ENCODE peak calls at places on chromosome 10, in five cellular contexts. A, B, U, I and Z are unnamed samples.

GRCh38 chr10:58465641-58466040 is 47.0 kb upstream of the BICC1 start:
- DNase-seq in A (peak; percentile 23), B (peak; percentile 70), U (no peak), I (no peak), Z (no peak)

GRCh38 chr10:51389415-51390342 is 309.7 kb downstream of the CSTF2T start:
- DNase-seq in A (peak; percentile 100), B (peak; percentile 97), U (no peak), I (peak; percentile 43), Z (no peak)

GRCh38 chr10:33216661-33217427 is 117.6 kb downstream of the NRP1 start:
- DNase-seq in A (peak; percentile 100), B (peak; percentile 36), U (no peak), I (no peak), Z (no peak)

GRCh38 chr10:131731780-131732630 is 168.8 kb upstream of the PPP2R2D start:
- DNase-seq in A (no peak), B (no peak), U (no peak), I (no peak), Z (no peak)

GRCh38 chr10:72186633-72187330 is 29.0 kb upstream of the ANAPC16 start:
- DNase-seq in A (no peak), B (peak; percentile 97), U (no peak), I (no peak), Z (no peak)

GRCh38 chr10:113059001-113059780 is 109.1 kb downstream of the TCF7L2 start:
- DNase-seq in A (no peak), B (peak; percentile 88), U (no peak), I (no peak), Z (no peak)

GRCh38 chr10:24344695-24345473 is 135.9 kb downstream of the KIAA1217 start:
- DNase-seq in A (no peak), B (no peak), U (no peak), I (no peak), Z (no peak)

GRCh38 chr10:650691-651615 is 38.5 kb downstream of the DIP2C start:
- DNase-seq in A (no peak), B (no peak), U (no peak), I (no peak), Z (no peak)

GRCh38 chr10:88389456-88389855 is 193.7 kb downstream of the RNLS start:
- DNase-seq in A (no peak), B (peak; percentile 82), U (no peak), I (no peak), Z (no peak)

GRCh38 chr10:84012831-84013458 is 126.4 kb upstream of the GHITM start:
- DNase-seq in A (no peak), B (no peak), U (no peak), I (peak; percentile 47), Z (no peak)

GRCh38 chr10:87861566-87861952 is 1.8 kb downstream of the KLLN start:
- DNase-seq in A (peak; percentile 84), B (peak; percentile 92), U (peak; percentile 65), I (peak; percentile 61), Z (no peak)

GRCh38 chr10:50404021-50404823 is 152.9 kb upstream of the ASAH2 start:
- DNase-seq in A (no peak), B (no peak), U (no peak), I (no peak), Z (no peak)

GRCh38 chr10:49290131-49290530 is 8.8 kb upstream of the C10orf71 start:
- DNase-seq in A (no peak), B (no peak), U (no peak), I (no peak), Z (no peak)

GRCh38 chr10:78602201-78602917 is 466.4 kb upstream of the ZMIZ1 start:
- DNase-seq in A (no peak), B (no peak), U (no peak), I (no peak), Z (no peak)

GRCh38 chr10:52446391-52446790 is 132.3 kb downstream of the DKK1 start:
- DNase-seq in A (no peak), B (no peak), U (no peak), I (no peak), Z (no peak)

GRCh38 chr10:126749030-126749655 is 78.7 kb upstream of the C10orf90 start:
- DNase-seq in A (peak; percentile 93), B (peak; percentile 78), U (no peak), I (peak; percentile 29), Z (peak; percentile 55)

GRCh38 chr10:52066383-52066782 is 247.7 kb upstream of the DKK1 start:
- DNase-seq in A (peak; percentile 34), B (no peak), U (no peak), I (no peak), Z (no peak)

GRCh38 chr10:20166291-20166690 is 350.1 kb downstream of the PLXDC2 start:
- DNase-seq in A (no peak), B (no peak), U (no peak), I (no peak), Z (no peak)

GRCh38 chr10:6305762-6306321 is 103.1 kb downstream of the PFKFB3 start:
- DNase-seq in A (no peak), B (no peak), U (no peak), I (no peak), Z (no peak)

GRCh38 chr10:86215021-86215420 is 151.6 kb downstream of the GRID1 start:
- DNase-seq in A (no peak), B (no peak), U (no peak), I (no peak), Z (no peak)

GRCh38 chr10:66627156-66627555 is 298.7 kb upstream of the LRRTM3 start:
- DNase-seq in A (peak; percentile 96), B (peak; percentile 1), U (no peak), I (no peak), Z (no peak)
- TF ChIP-seq CTCF in A (peak; percentile 99), B (no peak), U (no peak), I (no peak), Z (no peak)

GRCh38 chr10:81873932-81874816 is 820 bp upstream of the NRG3 start:
- DNase-seq in A (no peak), B (peak; percentile 73), U (no peak), I (peak; percentile 24), Z (peak; percentile 61)

GRCh38 chr10:81873231-81873931 is 1.6 kb upstream of the NRG3 start:
- DNase-seq in A (no peak), B (no peak), U (no peak), I (no peak), Z (no peak)

GRCh38 chr10:81876253-81876731 is 1.3 kb downstream of the NRG3 start:
- DNase-seq in A (no peak), B (peak; percentile 6), U (no peak), I (peak; percentile 6), Z (no peak)

GRCh38 chr10:81875680-81876252 is 772 bp downstream of the NRG3 start:
- DNase-seq in A (no peak), B (no peak), U (no peak), I (no peak), Z (no peak)

DNA sequence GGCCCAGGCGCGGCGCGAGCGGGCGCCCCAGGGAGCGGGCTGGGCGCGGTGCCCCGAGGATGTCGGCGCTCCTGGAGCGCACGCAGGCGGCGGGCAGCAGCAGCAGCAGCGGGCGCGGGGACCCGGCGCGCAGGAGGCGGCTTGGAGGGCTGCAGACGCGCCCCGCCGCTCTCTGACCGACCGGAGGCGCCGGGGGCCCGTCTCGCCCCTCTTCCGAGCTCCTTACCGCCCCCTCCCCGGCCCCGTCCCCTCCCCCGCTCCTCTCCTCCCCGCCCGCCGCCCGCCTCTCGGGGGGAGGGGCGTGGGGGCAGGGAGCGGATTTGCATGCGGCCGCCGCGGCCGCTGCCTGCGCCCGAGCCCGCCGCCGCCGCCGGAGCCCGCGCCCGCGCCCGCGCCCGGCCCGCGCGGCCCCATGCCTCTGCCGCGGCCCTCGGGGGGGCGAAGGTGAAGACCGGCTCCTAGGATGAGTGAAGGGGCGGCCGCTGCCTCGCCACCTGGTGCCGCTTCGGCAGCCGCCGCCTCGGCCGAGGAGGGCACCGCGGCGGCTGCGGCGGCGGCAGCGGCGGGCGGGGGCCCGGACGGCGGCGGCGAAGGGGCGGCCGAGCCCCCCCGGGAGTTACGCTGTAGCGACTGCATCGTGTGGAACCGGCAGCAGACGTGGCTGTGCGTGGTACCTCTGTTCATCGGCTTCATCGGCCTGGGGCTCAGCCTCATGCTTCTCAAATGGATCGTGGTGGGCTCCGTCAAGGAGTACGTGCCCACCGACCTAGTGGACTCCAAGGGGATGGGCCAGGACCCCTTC is at the start of gene NRG3:
- DNase-seq in A (no peak), B (no peak), U (no peak), I (peak; percentile 16), Z (no peak)
- TF ChIP-seq CTCF in A (no peak), B (no peak), U (no peak), I (no peak), Z (no peak)

GRCh38 chr10:74889662-74889998 is 63.2 kb downstream of the KAT6B start:
- DNase-seq in A (peak; percentile 39), B (no peak), U (no peak), I (no peak), Z (no peak)

GRCh38 chr10:74891048-74891447 is 64.6 kb downstream of the KAT6B start:
- DNase-seq in A (no peak), B (no peak), U (no peak), I (no peak), Z (no peak)

GRCh38 chr10:74887614-74888284 is 61.3 kb downstream of the KAT6B start:
- DNase-seq in A (no peak), B (no peak), U (no peak), I (no peak), Z (no peak)

GRCh38 chr10:74890460-74890859 is 64.1 kb downstream of the KAT6B start:
- DNase-seq in A (no peak), B (no peak), U (no peak), I (no peak), Z (no peak)

DNA sequence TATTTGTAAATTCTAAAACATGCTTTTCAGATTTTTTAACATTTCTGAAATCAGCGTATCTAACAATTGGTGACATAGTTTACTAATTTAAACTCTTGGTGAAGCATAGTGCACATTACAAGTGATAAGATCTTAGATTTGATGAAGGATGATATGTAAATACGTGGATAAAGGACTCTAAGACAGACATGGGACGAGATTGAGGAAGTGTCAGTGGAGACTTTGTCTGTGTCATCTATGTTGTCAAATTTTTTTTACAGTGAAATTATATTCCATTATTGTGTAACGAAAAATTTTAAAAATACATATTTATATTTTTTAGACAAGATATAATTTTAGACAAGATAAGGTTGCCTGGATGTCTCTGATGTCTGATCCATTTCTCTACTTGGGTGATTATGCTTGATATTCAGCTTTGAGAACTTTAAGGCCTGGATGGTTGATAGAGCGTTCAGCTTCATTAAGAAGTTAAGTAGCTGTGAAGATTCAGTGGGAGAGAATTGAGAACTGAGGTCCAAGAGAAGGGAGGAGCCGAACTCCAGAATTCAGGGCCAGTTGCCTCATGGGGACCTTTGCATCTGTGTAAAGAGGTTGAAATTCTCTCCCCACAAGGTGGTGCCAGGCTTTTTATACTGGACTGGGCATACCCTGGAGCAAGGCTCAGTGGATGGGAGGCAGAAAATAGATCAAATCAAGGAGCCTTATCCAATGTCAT is 62.7 kb downstream of the KAT6B start:
- DNase-seq in A (peak; percentile 85), B (no peak), U (no peak), I (no peak), Z (no peak)
- TF ChIP-seq CTCF in A (peak; percentile 94), B (no peak), U (no peak), I (peak; percentile 14), Z (no peak)

DNA sequence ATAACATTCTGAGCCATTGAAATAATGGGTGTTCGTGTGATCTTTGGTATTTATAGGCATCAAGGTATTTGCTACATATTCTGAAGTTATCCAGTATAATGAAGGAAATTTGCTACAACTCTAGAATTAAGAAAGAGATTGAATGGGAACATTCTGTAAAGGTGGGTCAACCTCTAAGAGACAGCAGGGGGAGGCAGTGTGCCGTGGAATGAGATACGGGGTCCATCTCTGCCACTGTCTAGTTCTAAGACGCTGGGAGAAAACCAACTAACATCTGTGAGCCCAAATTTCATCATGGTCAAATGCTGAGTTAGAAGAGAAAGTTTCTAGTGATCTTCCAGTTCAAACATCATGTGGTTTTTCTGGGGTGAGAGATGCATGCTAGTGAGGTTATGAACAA is 368.9 kb downstream of the SORCS1 start:
- DNase-seq in A (peak; percentile 37), B (no peak), U (no peak), I (peak; percentile 38), Z (peak; percentile 66)
- TF ChIP-seq CTCF in A (peak; percentile 51), B (peak; percentile 2), U (no peak), I (peak; percentile 53), Z (peak; percentile 46)